ENCODE peak calls at places on chromosomes 3 and 15, in five cellular contexts. E, K, A, D and J are unnamed samples.

GRCh38 chr3:179149239-179149887 is 1.2 kb downstream of the PIK3CA start:
- DNase-seq in K (peak), D (no peak), A (peak), E (peak), J (no peak)

GRCh38 chr15:23467110-23467600 is 20.1 kb upstream of the GOLGA6L2 start:
- DNase-seq in A (no peak), D (peak), E (no peak), K (no peak), J (no peak)

GRCh38 chr15:96495386-96495785 is 164.9 kb downstream of the NR2F2 start:
- DNase-seq in D (no peak), E (no peak), K (no peak), A (no peak), J (no peak)

GRCh38 chr15:100263721-100264455 is 77.9 kb downstream of the ADAMTS17 start:
- DNase-seq in D (no peak), K (no peak), A (no peak), E (no peak), J (no peak)

GRCh38 chr3:171803044-171803443 is 7.2 kb downstream of the PLD1 start:
- DNase-seq in K (no peak), A (no peak), E (no peak), D (no peak), J (no peak)

GRCh38 chr3:36843065-36844051 is 79.0 kb upstream of the DCLK3 start:
- DNase-seq in A (no peak), E (peak), K (no peak), D (no peak), J (no peak)

GRCh38 chr15:41777421-41777973 is 3.2 kb downstream of the MAPKBP1 start:
- DNase-seq in A (no peak), D (no peak), K (no peak), E (no peak), J (no peak)

GRCh38 chr3:173911446-173911845 is 513.9 kb downstream of the NLGN1 start:
- DNase-seq in K (no peak), D (no peak), E (no peak), A (no peak), J (no peak)

GRCh38 chr3:14202874-14203520 is 24.4 kb downstream of the LSM3 start:
- DNase-seq in E (no peak), D (no peak), K (no peak), A (no peak), J (no peak)